ENCODE peak calls at places on chromosome X, in five cellular contexts. L, I, F, K and D are unnamed samples.

GRCh38 chrX:107978707-107979307 is 3.4 kb downstream of the TEX13B start:
- DNase-seq in I (no peak), L (no peak), K (no peak), F (no peak), D (no peak)

GRCh38 chrX:44162964-44163475 is 180.5 kb downstream of the EFHC2 start:
- DNase-seq in F (no peak), K (no peak), L (no peak), I (no peak), D (no peak)

GRCh38 chrX:101079736-101080135 is 1.1 kb downstream of the TMEM35A start:
- DNase-seq in K (peak; percentile 5), I (no peak), F (no peak), L (no peak), D (no peak)

GRCh38 chrX:129808829-129809745 is 29.3 kb downstream of the SASH3 start:
- DNase-seq in I (no peak), F (no peak), K (no peak), L (no peak), D (no peak)

GRCh38 chrX:150844016-150844415 is 54.5 kb downstream of the CD99L2 start:
- DNase-seq in F (no peak), L (no peak), K (no peak), I (no peak), D (no peak)

GRCh38 chrX:45324941-45325340 is 124.3 kb upstream of the DIPK2B start:
- DNase-seq in L (no peak), F (no peak), K (no peak), I (no peak), D (no peak)

GRCh38 chrX:110588164-110588563 is 207.5 kb downstream of the CHRDL1 start:
- DNase-seq in I (no peak), L (no peak), K (no peak), F (no peak), D (no peak)

GRCh38 chrX:24424948-24425347 is 40.1 kb upstream of the PDK3 start:
- DNase-seq in F (no peak), K (peak; percentile 11), L (no peak), I (peak; percentile 59), D (no peak)

GRCh38 chrX:34659575-34659974 is 2.5 kb upstream of the TMEM47 start:
- DNase-seq in K (no peak), I (no peak), L (no peak), F (no peak), D (no peak)

GRCh38 chrX:153321381-153322105 is at the start of gene PNMA6F:
- DNase-seq in L (no peak), F (no peak), I (no peak), K (no peak), D (no peak)

GRCh38 chrX:41759817-41760216 is 35.8 kb downstream of the GPR82 start:
- DNase-seq in L (no peak), K (no peak), F (peak; percentile 2), I (no peak), D (no peak)

GRCh38 chrX:154900323-154900722 is 14.2 kb downstream of the F8A1 start:
- DNase-seq in K (no peak), F (no peak), L (no peak), I (no peak), D (no peak)

GRCh38 chrX:133544105-133544504 is 128.8 kb upstream of the GPC4 start:
- DNase-seq in L (no peak), K (no peak), I (no peak), F (no peak), D (no peak)

GRCh38 chrX:123185714-123186113 is 1.6 kb downstream of the GRIA3 start:
- DNase-seq in I (no peak), K (no peak), L (no peak), F (no peak), D (no peak)

GRCh38 chrX:116490091-116490490 is 27.3 kb upstream of the CT83 start:
- DNase-seq in L (no peak), K (no peak), I (no peak), F (no peak), D (no peak)

GRCh38 chrX:40174594-40175415 is 77.0 kb upstream of the BCOR start:
- DNase-seq in I (peak; percentile 66), L (no peak), K (no peak), F (no peak), D (no peak)

GRCh38 chrX:70132244-70132643 is 1.0 kb upstream of the IGBP1 start:
- DNase-seq in F (peak; percentile 23), I (no peak), L (no peak), K (no peak), D (no peak)

GRCh38 chrX:71215335-71215912 is 7.6 kb upstream of the GJB1 start:
- DNase-seq in L (no peak), K (no peak), I (no peak), F (no peak), D (no peak)

GRCh38 chrX:32281853-32282252 is 929.5 kb downstream of the DMD start:
- DNase-seq in F (no peak), I (no peak), K (no peak), L (no peak), D (no peak)

GRCh38 chrX:40209951-40210617 is 112.3 kb upstream of the BCOR start:
- DNase-seq in K (no peak), F (no peak), L (no peak), I (no peak), D (no peak)

GRCh38 chrX:105711805-105712204 is 110.5 kb upstream of the NRK start:
- DNase-seq in L (no peak), K (no peak), I (no peak), F (no peak), D (no peak)

GRCh38 chrX:37420179-37420578 is 71.0 kb downstream of the PRRG1 start:
- DNase-seq in K (no peak), I (no peak), F (no peak), L (no peak), D (no peak)